ENCODE peak calls at places on chromosomes 11 and 22, in four cellular contexts. D is AG04450, P is lower lobe of right lung, F is Panc1. S is an unnamed sample.
A peak's percentile ranks its signal among the peaks of the same experiment; 100 is the strongest.

GRCh38 chr11:8906629-8907028 is 4.4 kb upstream of the AKIP1 start:
- DNase-seq in D (no peak), P (no peak), F (peak; percentile 66), S (no peak)

GRCh38 chr11:8361664-8362210 is 98.1 kb upstream of the LMO1 start:
- DNase-seq in D (no peak), P (no peak), F (no peak), S (no peak)

GRCh38 chr11:72588656-72589410 is 85.4 kb downstream of the PDE2A start:
- DNase-seq in D (no peak), P (no peak), F (no peak), S (no peak)

GRCh38 chr11:118917488-118918127 is 8.1 kb downstream of the BCL9L start:
- DNase-seq in D (no peak), P (peak; percentile 72), F (no peak), S (no peak)

GRCh38 chr22:24938741-24939341 is 7.7 kb downstream of the LHFPL7 start:
- DNase-seq in D (no peak), P (no peak), F (no peak), S (no peak)

GRCh38 chr11:132895340-132895739 is 637.0 kb downstream of the OPCML start:
- DNase-seq in D (peak; percentile 84), P (no peak), F (no peak), S (no peak)

GRCh38 chr22:45769569-45770210 is 98.1 kb downstream of the ATXN10 start:
- DNase-seq in D (no peak), P (no peak), F (no peak), S (no peak)

GRCh38 chr11:114216804-114217195 is 79.4 kb upstream of the NNMT start:
- DNase-seq in D (no peak), P (no peak), F (no peak), S (no peak)

GRCh38 chr11:64878223-64878493 is 263 bp downstream of the EHD1 start:
- DNase-seq in D (no peak), P (no peak), F (no peak), S (no peak)

GRCh38 chr11:116170526-116171120 is 602.2 kb downstream of the BUD13 start:
- DNase-seq in D (no peak), P (no peak), F (no peak), S (no peak)

GRCh38 chr11:121996574-121996973 is 119.4 kb downstream of the BLID start:
- DNase-seq in D (no peak), P (no peak), F (no peak), S (no peak)

GRCh38 chr11:119693253-119693815 is 35.7 kb downstream of the NECTIN1 start:
- DNase-seq in D (no peak), P (no peak), F (no peak), S (no peak)

GRCh38 chr11:76049506-76049905 is 156.8 kb downstream of the WNT11 start:
- DNase-seq in D (no peak), P (no peak), F (no peak), S (no peak)

GRCh38 chr22:31148516-31148915 is 8.2 kb upstream of the PLA2G3 start:
- DNase-seq in D (no peak), P (no peak), F (no peak), S (no peak)

GRCh38 chr11:45890886-45891550 is 5.6 kb downstream of the MAPK8IP1 start:
- DNase-seq in D (no peak), P (no peak), F (no peak), S (no peak)

GRCh38 chr11:117833401-117833891 is 8.9 kb upstream of the FXYD2 start:
- DNase-seq in D (no peak), P (peak; percentile 79), F (no peak), S (no peak)

GRCh38 chr11:75697906-75698563 is 19.6 kb upstream of the MOGAT2 start:
- DNase-seq in D (no peak), P (no peak), F (no peak), S (no peak)

GRCh38 chr11:68354181-68354872 is 41.9 kb downstream of the LRP5 start:
- DNase-seq in D (peak; percentile 85), P (peak; percentile 91), F (peak; percentile 70), S (no peak)

GRCh38 chr11:66888282-66888681 is 31.4 kb downstream of the LRFN4 start:
- DNase-seq in D (no peak), P (no peak), F (no peak), S (no peak)

GRCh38 chr11:10379871-10380568 is 75.0 kb upstream of the AMPD3 start:
- DNase-seq in D (no peak), P (no peak), F (no peak), S (no peak)

GRCh38 chr22:47071078-47071811 is 308.8 kb downstream of the TBC1D22A start:
- DNase-seq in D (no peak), P (no peak), F (no peak), S (no peak)

GRCh38 chr11:26127336-26127735 is 204.6 kb upstream of the ANO3 start:
- DNase-seq in D (no peak), P (no peak), F (no peak), S (no peak)

GRCh38 chr22:37358917-37359316 is 68.4 kb downstream of the ELFN2 start:
- DNase-seq in D (no peak), P (no peak), F (no peak), S (no peak)

GRCh38 chr22:50675553-50676199 is 3.1 kb downstream of the SHANK3 start:
- DNase-seq in D (no peak), P (no peak), F (no peak), S (no peak)

GRCh38 chr22:34105461-34106062 is 185.3 kb upstream of the LARGE1 start:
- DNase-seq in D (no peak), P (peak; percentile 55), F (no peak), S (peak; percentile 67)

GRCh38 chr11:10205928-10206327 is 88.1 kb downstream of the SBF2 start:
- DNase-seq in D (no peak), P (no peak), F (no peak), S (no peak)

GRCh38 chr22:36811094-36811797 is 5.6 kb downstream of the PVALB start:
- DNase-seq in D (no peak), P (no peak), F (no peak), S (no peak)

DNA sequence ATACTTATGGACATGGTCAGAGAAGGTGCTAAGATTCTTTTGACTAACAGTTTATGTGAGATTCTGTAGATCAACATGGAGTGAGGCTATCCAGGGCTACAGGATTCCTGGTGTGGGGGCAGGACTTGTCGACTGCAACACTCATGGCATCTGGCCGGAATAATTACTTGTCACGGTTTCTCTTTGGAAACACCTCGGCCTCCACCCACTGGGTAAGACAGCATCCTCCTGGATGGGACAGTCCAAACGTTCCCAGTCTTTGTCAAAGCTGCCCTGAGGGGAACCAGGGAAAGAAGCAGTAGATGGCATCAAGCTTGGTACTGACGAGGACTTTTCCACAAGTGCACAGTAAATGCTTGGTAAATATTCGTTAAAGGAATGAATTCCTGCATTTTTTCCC is 762.8 kb downstream of the BRD1 start:
- DNase-seq in D (no peak), P (no peak), F (no peak), S (no peak)
- H3K27me3 ChIP-seq in D (no peaks in the 10 kb centered on the region), P (peaks cover 28% of the 10 kb centered on the region), F (peaks cover 4% of the 10 kb centered on the region), S (no peaks in the 10 kb centered on the region)

DNA sequence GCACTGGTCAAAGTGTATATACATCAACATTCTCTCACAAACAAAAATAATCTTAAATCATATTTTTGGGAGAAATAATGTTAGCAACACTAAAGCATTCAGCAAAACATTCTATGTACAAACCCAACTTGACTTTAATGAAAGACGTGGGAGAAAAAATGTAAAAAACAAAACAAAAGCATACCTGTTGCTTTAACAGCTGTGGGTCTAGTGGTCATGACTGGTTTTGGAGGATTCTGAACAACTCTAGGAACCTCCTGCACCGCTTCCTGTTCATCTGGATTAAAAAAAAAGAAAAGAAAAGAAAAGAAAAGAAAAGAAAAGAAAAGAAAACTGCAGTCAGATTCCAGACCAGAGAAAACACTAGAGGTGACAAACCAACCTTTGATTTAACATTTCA is 2.1 kb downstream of the FNBP4 start:
- DNase-seq in D (no peak), P (no peak), F (no peak), S (no peak)
- H3K4me3 ChIP-seq in D (peak overlapping the region; percentile 86), P (peak overlapping the region; percentile 83), F (peak overlapping the region; percentile 86), S (no peak overlapping the region)

GRCh38 chr11:80595011-80595410 is 1154.2 kb upstream of the TENM4 start:
- DNase-seq in D (no peak), P (no peak), F (peak; percentile 25), S (no peak)
- H3K27ac ChIP-seq in D (no peak overlapping the region), P (no peak overlapping the region), F (peak overlapping the region; percentile 92), S (no peak overlapping the region)

GRCh38 chr11:2817431-2817830 is 68.1 kb downstream of the CDKN1C start:
- DNase-seq in D (no peak), P (no peak), F (no peak), S (no peak)

GRCh38 chr11:2819316-2819715 is 66.3 kb downstream of the CDKN1C start:
- DNase-seq in D (no peak), P (peak; percentile 17), F (no peak), S (no peak)

GRCh38 chr11:2818021-2818420 is 67.6 kb downstream of the CDKN1C start:
- DNase-seq in D (no peak), P (no peak), F (no peak), S (no peak)

GRCh38 chr11:2816941-2817421 is 68.6 kb downstream of the CDKN1C start:
- DNase-seq in D (peak; percentile 66), P (peak; percentile 30), F (no peak), S (no peak)

GRCh38 chr11:2818503-2818902 is 67.1 kb downstream of the CDKN1C start:
- DNase-seq in D (no peak), P (peak; percentile 33), F (no peak), S (no peak)
- H3K27me3 ChIP-seq in D (peaks cover 8% of the 10 kb centered on the region), P (no peaks in the 10 kb centered on the region), F (no peaks in the 10 kb centered on the region), S (no peaks in the 10 kb centered on the region)

GRCh38 chr22:43851058-43851978 is 11.0 kb downstream of the SULT4A1 start:
- DNase-seq in D (no peak), P (no peak), F (no peak), S (no peak)
- H3K4me3 ChIP-seq in D (no peak overlapping the region), P (no peak overlapping the region), F (no peak overlapping the region), S (no peak overlapping the region)

DNA sequence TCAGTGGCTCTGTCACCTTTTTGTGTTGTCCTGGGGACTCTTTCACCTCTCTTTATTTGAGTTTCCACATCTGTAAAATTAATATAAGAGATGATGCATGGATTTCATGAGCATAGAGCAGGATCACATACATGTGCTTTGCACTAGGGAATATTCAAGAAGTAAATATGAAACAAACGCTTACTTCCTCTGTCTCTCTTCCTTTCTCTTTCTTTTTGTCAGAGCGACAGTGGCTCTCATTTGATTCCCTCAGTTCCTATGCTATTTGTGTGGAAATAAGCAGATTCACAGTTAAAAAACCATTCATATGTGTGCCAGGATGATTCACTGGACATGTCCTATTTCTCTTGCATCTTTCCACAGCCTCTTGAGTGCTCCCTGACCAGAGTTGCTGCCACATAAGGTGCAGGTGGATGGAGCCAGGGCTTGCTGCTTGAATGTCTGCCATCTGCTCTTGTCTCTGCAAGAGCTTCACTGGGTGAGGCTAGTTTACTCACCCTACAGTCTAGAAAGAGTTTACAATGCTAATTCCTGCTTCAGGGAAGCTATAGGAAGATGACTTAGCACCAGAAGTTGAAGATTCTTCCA is 532.9 kb downstream of the ETS1 start:
- DNase-seq in D (no peak), P (no peak), F (no peak), S (no peak)
- H3K27ac ChIP-seq in D (no peak overlapping the region), P (peak overlapping the region; percentile 44), F (no peak overlapping the region), S (no peak overlapping the region)

DNA sequence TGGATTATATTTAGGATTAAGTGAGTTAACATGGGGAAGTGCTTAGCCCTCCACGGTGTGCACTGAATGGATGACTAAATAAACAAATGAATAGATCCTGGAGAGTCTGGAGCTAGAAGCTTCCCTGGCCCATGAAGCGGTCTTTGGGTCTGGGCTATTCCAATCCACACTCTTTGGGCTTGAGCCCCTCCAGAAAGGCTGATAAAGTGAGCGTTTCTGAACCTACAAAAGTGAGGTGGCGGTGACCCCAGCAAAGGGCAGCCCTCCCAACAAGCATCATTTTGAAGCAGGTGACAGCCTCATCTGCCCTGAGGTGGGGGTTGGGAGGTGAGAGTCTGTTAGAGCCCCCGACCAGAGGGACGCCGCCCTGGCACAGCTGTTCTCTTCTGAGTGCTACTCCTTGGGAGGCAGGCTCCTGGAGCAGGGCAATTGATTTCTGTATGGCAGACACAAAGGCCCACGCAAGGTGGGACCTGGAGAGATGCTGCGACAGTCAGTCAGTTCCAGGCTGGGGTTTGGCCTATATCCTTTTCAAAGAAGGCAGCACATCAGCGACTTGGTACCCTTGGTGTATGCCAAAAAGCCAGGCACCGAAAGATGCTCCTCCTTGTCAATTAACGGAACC is 157.8 kb downstream of the CACNA1I start:
- DNase-seq in D (no peak), P (no peak), F (no peak), S (no peak)
- H3K27me3 ChIP-seq in D (peaks cover 47% of the 10 kb centered on the region), P (peaks cover 33% of the 10 kb centered on the region), F (no peaks in the 10 kb centered on the region), S (no peaks in the 10 kb centered on the region)

S was measured in iPS DF 6.9.